ENCODE peak calls at places on chromosomes 7 and 10, in ten cellular contexts. Q is NCI-H1092 treated with DMSO at 0.1 percent for 48 hours; N is SJSA1; V is GM12892; G is fibroblast of pulmonary artery; E is HT1080; R is neural crest cell; O is activated naive CD4-positive, alpha-beta T cell treated with anti-CD3 and anti-CD28 coated beads for 36 hours; S is KG1; I is NCI-H2081. U is an unnamed sample.

GRCh38 chr10:26765549-26765948 is 68.0 kb downstream of the PDSS1 start:
- DNase-seq in N (no peak), I (no peak), V (no peak), R (no peak), O (no peak), S (no peak), E (no peak), G (no peak), Q (no peak), U (no peak)

GRCh38 chr10:75403144-75404022 is 1.8 kb upstream of the ZNF503 start:
- DNase-seq in V (no peak), N (peak), R (peak), G (no peak), I (peak), S (no peak), E (no peak), O (no peak), Q (peak), U (no peak)

GRCh38 chr10:32105782-32106382 is 49.7 kb upstream of the KIF5B start:
- DNase-seq in S (no peak), R (no peak), N (no peak), Q (no peak), G (no peak), I (no peak), O (no peak), V (no peak), E (no peak), U (no peak)

GRCh38 chr10:117552156-117552620 is 9.6 kb downstream of the EMX2 start:
- DNase-seq in V (no peak), S (no peak), E (no peak), R (no peak), N (no peak), Q (no peak), I (no peak), G (no peak), O (no peak), U (no peak)

GRCh38 chr7:105530546-105530945 is 1.5 kb upstream of the RINT1 start:
- DNase-seq in I (no peak), G (no peak), E (no peak), Q (no peak), R (no peak), S (no peak), V (no peak), O (no peak), N (no peak), U (no peak)

GRCh38 chr10:116669832-116670644 is 49.3 kb downstream of the PNLIPRP2 start:
- DNase-seq in E (no peak), S (no peak), R (no peak), N (no peak), Q (no peak), O (no peak), I (no peak), V (no peak), G (no peak), U (no peak)

GRCh38 chr10:32795598-32796183 is 162.3 kb downstream of the ITGB1 start:
- DNase-seq in Q (peak), V (no peak), I (peak), O (peak), G (peak), N (peak), E (peak), S (peak), R (no peak), U (no peak)

GRCh38 chr10:18421726-18422293 is 229.6 kb downstream of the NSUN6 start:
- DNase-seq in G (no peak), I (no peak), E (no peak), V (no peak), Q (no peak), O (no peak), R (no peak), N (no peak), S (no peak), U (no peak)

GRCh38 chr7:105906169-105906568 is 29.8 kb upstream of the ATXN7L1 start:
- DNase-seq in G (peak), O (no peak), N (no peak), Q (no peak), I (no peak), S (no peak), V (no peak), E (no peak), R (no peak), U (no peak)